ENCODE peak calls at places on chromosomes 6 and 20, in six cellular contexts. One of them, this sample, is unnamed.

GRCh38 chr6:34709386-34709785 is 12.8 kb upstream of the ILRUN start:
- DNase-seq in HepG2: no peak
- DNase-seq in Panc1: no peak
- DNase-seq in K562: no peak
- DNase-seq in HCT116: no peak
- DNase-seq in GM12878: no peak
- DNase-seq in this sample: no peak

GRCh38 chr6:56856036-56856580 is 98.8 kb upstream of the BEND6 start:
- DNase-seq in HepG2: no peak
- DNase-seq in Panc1: no peak
- DNase-seq in K562: no peak
- DNase-seq in HCT116: no peak
- DNase-seq in GM12878: no peak
- DNase-seq in this sample: no peak

GRCh38 chr6:73169111-73169510 is 56.2 kb downstream of the KHDC1L start:
- DNase-seq in HepG2: no peak
- DNase-seq in Panc1: no peak
- DNase-seq in K562: no peak
- DNase-seq in HCT116: no peak
- DNase-seq in GM12878: no peak
- DNase-seq in this sample: no peak

GRCh38 chr6:12111271-12111670 is 99.2 kb downstream of the HIVEP1 start:
- DNase-seq in HepG2: no peak
- DNase-seq in Panc1: no peak
- DNase-seq in K562: no peak
- DNase-seq in HCT116: no peak
- DNase-seq in GM12878: no peak
- DNase-seq in this sample: no peak

GRCh38 chr6:149995971-149996370 is 29.4 kb downstream of the RAET1L start:
- DNase-seq in HepG2: no peak
- DNase-seq in Panc1: no peak
- DNase-seq in K562: no peak
- DNase-seq in HCT116: no peak
- DNase-seq in GM12878: no peak
- DNase-seq in this sample: no peak

GRCh38 chr6:31663087-31663960 is 1.5 kb downstream of the GPANK1 start:
- DNase-seq in HepG2: no peak
- DNase-seq in Panc1: no peak
- DNase-seq in K562: no peak
- DNase-seq in HCT116: no peak
- DNase-seq in GM12878: no peak
- DNase-seq in this sample: no peak

GRCh38 chr6:8855411-8855810 is 420.1 kb upstream of the SLC35B3 start:
- DNase-seq in HepG2: no peak
- DNase-seq in Panc1: no peak
- DNase-seq in K562: no peak
- DNase-seq in HCT116: no peak
- DNase-seq in GM12878: no peak
- DNase-seq in this sample: no peak

GRCh38 chr20:32763202-32763999 is 1.2 kb downstream of the DNMT3B start:
- DNase-seq in HepG2: no peak
- DNase-seq in Panc1: no peak
- DNase-seq in K562: peak
- DNase-seq in HCT116: no peak
- DNase-seq in GM12878: no peak
- DNase-seq in this sample: no peak

DNA sequence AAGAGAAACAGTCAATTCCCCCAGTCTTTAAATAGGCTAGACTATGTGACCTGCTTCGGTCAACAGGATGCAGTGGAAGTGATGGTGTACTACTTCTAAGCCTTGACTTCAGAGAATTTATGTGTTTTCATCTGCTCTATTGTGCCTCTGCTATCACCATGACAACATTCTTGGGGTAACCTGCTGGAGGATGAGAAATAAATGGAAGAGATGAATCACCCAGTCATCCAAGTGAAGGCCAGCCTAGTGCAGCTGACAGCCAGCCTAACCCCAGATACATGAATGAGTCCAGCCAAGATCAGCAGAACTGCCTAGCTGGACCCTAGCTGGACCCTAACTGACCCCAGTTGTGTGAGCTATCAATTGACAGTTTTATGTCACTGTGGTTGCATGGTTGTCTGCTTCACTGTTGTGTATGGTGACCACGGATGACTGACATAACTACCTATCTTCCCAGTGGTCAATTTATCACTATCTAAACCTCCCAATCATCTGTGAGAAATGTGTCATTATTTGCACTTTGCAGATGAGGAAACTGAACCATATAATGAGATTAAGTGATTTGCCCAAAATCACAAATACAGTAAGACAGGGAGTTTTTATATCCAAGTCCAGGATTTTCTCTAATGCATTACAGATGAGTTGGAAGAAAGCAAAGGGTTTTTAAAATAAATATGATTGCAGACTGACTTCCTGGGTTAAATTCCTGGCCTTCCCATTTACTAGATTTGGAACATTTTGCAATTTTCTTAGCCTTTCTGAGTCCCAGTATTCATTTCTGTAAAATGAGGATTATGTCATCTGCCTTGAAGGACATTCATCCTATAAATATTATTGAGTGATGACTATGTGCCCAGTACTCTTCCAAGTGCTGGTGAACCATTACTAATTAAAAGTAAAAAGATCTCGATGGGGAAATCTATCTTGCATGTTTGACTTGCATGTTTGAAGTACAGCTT is 136.4 kb upstream of the PLCB4 start:
- DNase-seq in HepG2: no peak
- DNase-seq in Panc1: no peak
- DNase-seq in K562: no peak
- DNase-seq in HCT116: no peak
- DNase-seq in GM12878: no peak
- DNase-seq in this sample: no peak
- TF ChIP-seq SIN3A in HepG2: no peak
- TF ChIP-seq SIN3A in Panc1: no peak
- TF ChIP-seq SIN3A in K562: no peak
- TF ChIP-seq SIN3A in HCT116: no peak
- TF ChIP-seq SIN3A in GM12878: no peak
- TF ChIP-seq SIN3A in this sample: no peak

GRCh38 chr6:158418501-158418900 is 106.2 kb downstream of the TULP4 start:
- DNase-seq in HepG2: no peak
- DNase-seq in Panc1: no peak
- DNase-seq in K562: no peak
- DNase-seq in HCT116: no peak
- DNase-seq in GM12878: no peak
- DNase-seq in this sample: no peak
- TF ChIP-seq SIN3A in HepG2: no peak
- TF ChIP-seq SIN3A in Panc1: no peak
- TF ChIP-seq SIN3A in K562: no peak
- TF ChIP-seq SIN3A in HCT116: no peak
- TF ChIP-seq SIN3A in GM12878: no peak
- TF ChIP-seq SIN3A in this sample: no peak

GRCh38 chr6:27296106-27296783 is 15.8 kb downstream of the POM121L2 start:
- DNase-seq in HepG2: no peak
- DNase-seq in Panc1: no peak
- DNase-seq in K562: peak
- DNase-seq in HCT116: peak
- DNase-seq in GM12878: no peak
- DNase-seq in this sample: peak

GRCh38 chr6:27295301-27296079 is 16.6 kb downstream of the POM121L2 start:
- DNase-seq in HepG2: peak
- DNase-seq in Panc1: peak
- DNase-seq in K562: peak
- DNase-seq in HCT116: peak
- DNase-seq in GM12878: no peak
- DNase-seq in this sample: no peak

GRCh38 chr6:27293436-27294152 is 18.5 kb downstream of the POM121L2 start:
- DNase-seq in HepG2: peak
- DNase-seq in Panc1: peak
- DNase-seq in K562: peak
- DNase-seq in HCT116: peak
- DNase-seq in GM12878: no peak
- DNase-seq in this sample: peak

GRCh38 chr6:27297484-27297856 is 14.6 kb downstream of the POM121L2 start:
- DNase-seq in HepG2: no peak
- DNase-seq in Panc1: no peak
- DNase-seq in K562: peak
- DNase-seq in HCT116: no peak
- DNase-seq in GM12878: no peak
- DNase-seq in this sample: no peak

DNA sequence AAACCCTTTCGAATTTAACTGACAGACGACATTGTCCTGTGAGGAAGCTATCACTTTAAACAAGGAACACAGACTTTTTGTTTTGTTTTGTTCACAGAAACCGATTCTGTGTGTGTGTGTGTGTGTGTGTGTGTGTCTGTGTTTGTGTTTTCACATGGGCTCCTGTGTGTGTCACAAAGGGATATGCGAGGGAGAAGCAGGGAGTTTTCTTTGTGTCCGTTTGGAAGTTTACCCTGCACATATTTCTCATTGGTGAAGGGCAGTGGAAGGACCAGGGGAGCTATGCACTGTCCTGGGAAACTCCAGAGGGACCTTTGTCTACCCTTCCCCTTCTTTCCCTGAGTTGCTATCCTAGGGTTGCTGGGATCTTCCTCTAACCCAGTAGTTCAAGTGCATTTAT is 17.7 kb downstream of the POM121L2 start:
- DNase-seq in HepG2: no peak
- DNase-seq in Panc1: no peak
- DNase-seq in K562: no peak
- DNase-seq in HCT116: no peak
- DNase-seq in GM12878: no peak
- DNase-seq in this sample: no peak
- TF ChIP-seq SIN3A in HepG2: no peak
- TF ChIP-seq SIN3A in Panc1: no peak
- TF ChIP-seq SIN3A in K562: no peak
- TF ChIP-seq SIN3A in HCT116: no peak
- TF ChIP-seq SIN3A in GM12878: no peak
- TF ChIP-seq SIN3A in this sample: no peak

DNA sequence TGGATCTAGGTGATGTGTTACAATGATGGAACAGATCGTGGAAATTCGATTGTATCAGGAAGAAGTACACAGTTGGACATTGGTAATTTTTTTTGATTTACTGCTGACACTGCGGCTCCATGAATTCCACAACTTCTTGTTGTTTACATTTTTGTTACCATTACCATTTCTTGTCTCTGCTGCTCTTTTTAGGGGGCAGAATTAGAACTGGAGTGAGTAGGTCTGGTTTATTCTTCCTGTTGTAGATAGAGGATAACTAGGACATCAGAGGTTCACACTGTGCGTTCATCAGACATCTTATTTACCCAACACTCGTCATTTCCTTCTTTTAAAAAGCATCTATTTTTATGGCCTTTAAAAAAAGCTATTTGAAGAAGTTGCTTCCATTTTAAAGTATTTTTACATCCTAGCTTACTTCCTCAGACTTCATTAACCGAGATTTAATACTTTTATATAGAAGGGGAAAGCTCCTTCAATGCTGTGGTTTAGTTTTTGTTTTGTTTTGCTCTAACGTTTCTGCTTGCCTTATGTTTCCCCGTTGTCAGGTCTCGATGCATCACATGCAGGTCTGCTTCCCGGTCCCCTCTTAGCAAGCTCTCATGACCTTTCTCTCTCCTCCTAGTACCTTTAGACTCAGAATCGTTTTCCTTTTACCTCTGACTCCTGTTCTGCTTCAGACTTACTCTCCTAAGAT is 139.1 kb downstream of the ARID1B start:
- DNase-seq in HepG2: no peak
- DNase-seq in Panc1: no peak
- DNase-seq in K562: no peak
- DNase-seq in HCT116: no peak
- DNase-seq in GM12878: no peak
- DNase-seq in this sample: no peak
- TF ChIP-seq SIN3A in HepG2: no peak
- TF ChIP-seq SIN3A in Panc1: no peak
- TF ChIP-seq SIN3A in K562: no peak
- TF ChIP-seq SIN3A in HCT116: no peak
- TF ChIP-seq SIN3A in GM12878: no peak
- TF ChIP-seq SIN3A in this sample: no peak

DNA sequence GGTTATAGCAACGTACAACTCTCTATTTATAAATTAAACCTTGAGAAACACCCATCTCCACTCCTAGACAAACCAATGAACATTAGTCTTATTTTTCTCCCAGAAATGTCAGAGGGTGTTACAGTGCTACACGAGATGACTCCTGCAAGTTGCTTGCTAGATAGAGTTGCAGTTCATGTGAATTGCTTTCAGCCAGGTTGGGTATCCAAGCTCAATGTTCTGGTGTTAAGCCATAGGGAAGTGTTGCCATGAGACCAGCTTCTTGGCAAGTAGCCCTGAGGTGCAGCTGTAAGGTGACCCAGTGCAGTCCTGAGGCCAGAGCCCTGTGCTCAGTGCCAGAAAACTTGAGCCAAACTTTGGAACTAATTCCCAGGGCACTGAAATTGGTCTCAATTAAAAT is 51.3 kb upstream of the REV3L start:
- DNase-seq in HepG2: no peak
- DNase-seq in Panc1: no peak
- DNase-seq in K562: no peak
- DNase-seq in HCT116: no peak
- DNase-seq in GM12878: no peak
- DNase-seq in this sample: no peak
- TF ChIP-seq SIN3A in HepG2: no peak
- TF ChIP-seq SIN3A in Panc1: no peak
- TF ChIP-seq SIN3A in K562: no peak
- TF ChIP-seq SIN3A in HCT116: no peak
- TF ChIP-seq SIN3A in GM12878: no peak
- TF ChIP-seq SIN3A in this sample: no peak